ENCODE peak calls at places on chromosomes 3 and 15, in seven cellular contexts. One of them, this sample, is unnamed.

GRCh38 chr3:142318331-142318730 is 92.9 kb upstream of the GK5 start:
- DNase-seq in stimulated activated CD4-positive, alpha-beta T cell treated with anti-CD3 and anti-CD28 coated beads, Interleukin-1b, Interleukin-23, amount 100 ng/mL, for 4 hours: no peak
- DNase-seq in activated T-cell treated with anti-CD3 and anti-CD28 coated beads for 4 hours: no peak
- DNase-seq in activated gamma-delta T cell treated with Interleukin-2 at 50 U/mL for 16 hours: no peak
- DNase-seq in HEK293T: no peak
- DNase-seq in sigmoid colon: no peak
- DNase-seq in NB4: no peak
- DNase-seq in this sample: no peak

GRCh38 chr15:42133892-42134502 is 22.4 kb downstream of the PLA2G4F start:
- DNase-seq in stimulated activated CD4-positive, alpha-beta T cell treated with anti-CD3 and anti-CD28 coated beads, Interleukin-1b, Interleukin-23, amount 100 ng/mL, for 4 hours: peak; percentile 23
- DNase-seq in activated T-cell treated with anti-CD3 and anti-CD28 coated beads for 4 hours: peak; percentile 30
- DNase-seq in activated gamma-delta T cell treated with Interleukin-2 at 50 U/mL for 16 hours: peak; percentile 41
- DNase-seq in HEK293T: peak; percentile 68
- DNase-seq in sigmoid colon: peak; percentile 14
- DNase-seq in NB4: peak; percentile 76
- DNase-seq in this sample: peak; percentile 30

GRCh38 chr3:87246662-87247061 is 19.6 kb downstream of the CHMP2B start:
- DNase-seq in stimulated activated CD4-positive, alpha-beta T cell treated with anti-CD3 and anti-CD28 coated beads, Interleukin-1b, Interleukin-23, amount 100 ng/mL, for 4 hours: no peak
- DNase-seq in activated T-cell treated with anti-CD3 and anti-CD28 coated beads for 4 hours: no peak
- DNase-seq in activated gamma-delta T cell treated with Interleukin-2 at 50 U/mL for 16 hours: no peak
- DNase-seq in HEK293T: no peak
- DNase-seq in sigmoid colon: no peak
- DNase-seq in NB4: no peak
- DNase-seq in this sample: no peak

GRCh38 chr3:20039765-20040475 is at the start of gene KAT2B:
- DNase-seq in stimulated activated CD4-positive, alpha-beta T cell treated with anti-CD3 and anti-CD28 coated beads, Interleukin-1b, Interleukin-23, amount 100 ng/mL, for 4 hours: peak; percentile 74
- DNase-seq in activated T-cell treated with anti-CD3 and anti-CD28 coated beads for 4 hours: peak; percentile 74
- DNase-seq in activated gamma-delta T cell treated with Interleukin-2 at 50 U/mL for 16 hours: peak; percentile 80
- DNase-seq in HEK293T: peak; percentile 77
- DNase-seq in sigmoid colon: peak; percentile 89
- DNase-seq in NB4: peak; percentile 87
- DNase-seq in this sample: peak; percentile 86

GRCh38 chr3:99862208-99862607 is 44.5 kb downstream of the CMSS1 start:
- DNase-seq in stimulated activated CD4-positive, alpha-beta T cell treated with anti-CD3 and anti-CD28 coated beads, Interleukin-1b, Interleukin-23, amount 100 ng/mL, for 4 hours: no peak
- DNase-seq in activated T-cell treated with anti-CD3 and anti-CD28 coated beads for 4 hours: no peak
- DNase-seq in activated gamma-delta T cell treated with Interleukin-2 at 50 U/mL for 16 hours: no peak
- DNase-seq in HEK293T: no peak
- DNase-seq in sigmoid colon: no peak
- DNase-seq in NB4: no peak
- DNase-seq in this sample: no peak

GRCh38 chr15:20340331-20340811 is 201.2 kb downstream of the GOLGA6L6 start:
- DNase-seq in stimulated activated CD4-positive, alpha-beta T cell treated with anti-CD3 and anti-CD28 coated beads, Interleukin-1b, Interleukin-23, amount 100 ng/mL, for 4 hours: no peak
- DNase-seq in activated T-cell treated with anti-CD3 and anti-CD28 coated beads for 4 hours: no peak
- DNase-seq in activated gamma-delta T cell treated with Interleukin-2 at 50 U/mL for 16 hours: peak; percentile 48
- DNase-seq in HEK293T: no peak
- DNase-seq in sigmoid colon: peak; percentile 86
- DNase-seq in NB4: no peak
- DNase-seq in this sample: no peak

GRCh38 chr3:174756200-174756829 is 102.8 kb upstream of the NAALADL2 start:
- DNase-seq in stimulated activated CD4-positive, alpha-beta T cell treated with anti-CD3 and anti-CD28 coated beads, Interleukin-1b, Interleukin-23, amount 100 ng/mL, for 4 hours: no peak
- DNase-seq in activated T-cell treated with anti-CD3 and anti-CD28 coated beads for 4 hours: no peak
- DNase-seq in activated gamma-delta T cell treated with Interleukin-2 at 50 U/mL for 16 hours: no peak
- DNase-seq in HEK293T: no peak
- DNase-seq in sigmoid colon: no peak
- DNase-seq in NB4: no peak
- DNase-seq in this sample: no peak

GRCh38 chr3:171056528-171056927 is 30.0 kb upstream of the SLC2A2 start:
- DNase-seq in stimulated activated CD4-positive, alpha-beta T cell treated with anti-CD3 and anti-CD28 coated beads, Interleukin-1b, Interleukin-23, amount 100 ng/mL, for 4 hours: no peak
- DNase-seq in activated T-cell treated with anti-CD3 and anti-CD28 coated beads for 4 hours: no peak
- DNase-seq in activated gamma-delta T cell treated with Interleukin-2 at 50 U/mL for 16 hours: no peak
- DNase-seq in HEK293T: no peak
- DNase-seq in sigmoid colon: no peak
- DNase-seq in NB4: no peak
- DNase-seq in this sample: no peak

GRCh38 chr3:194282436-194283122 is 68.5 kb downstream of the CPN2 start:
- DNase-seq in stimulated activated CD4-positive, alpha-beta T cell treated with anti-CD3 and anti-CD28 coated beads, Interleukin-1b, Interleukin-23, amount 100 ng/mL, for 4 hours: no peak
- DNase-seq in activated T-cell treated with anti-CD3 and anti-CD28 coated beads for 4 hours: no peak
- DNase-seq in activated gamma-delta T cell treated with Interleukin-2 at 50 U/mL for 16 hours: no peak
- DNase-seq in HEK293T: no peak
- DNase-seq in sigmoid colon: peak; percentile 55
- DNase-seq in NB4: no peak
- DNase-seq in this sample: no peak

GRCh38 chr3:129195731-129196256 is 12.1 kb upstream of the CNBP start:
- DNase-seq in stimulated activated CD4-positive, alpha-beta T cell treated with anti-CD3 and anti-CD28 coated beads, Interleukin-1b, Interleukin-23, amount 100 ng/mL, for 4 hours: no peak
- DNase-seq in activated T-cell treated with anti-CD3 and anti-CD28 coated beads for 4 hours: no peak
- DNase-seq in activated gamma-delta T cell treated with Interleukin-2 at 50 U/mL for 16 hours: no peak
- DNase-seq in HEK293T: no peak
- DNase-seq in sigmoid colon: peak; percentile 88
- DNase-seq in NB4: peak; percentile 20
- DNase-seq in this sample: no peak

GRCh38 chr3:106635271-106635670 is 742.0 kb upstream of the CCDC54 start:
- DNase-seq in stimulated activated CD4-positive, alpha-beta T cell treated with anti-CD3 and anti-CD28 coated beads, Interleukin-1b, Interleukin-23, amount 100 ng/mL, for 4 hours: no peak
- DNase-seq in activated T-cell treated with anti-CD3 and anti-CD28 coated beads for 4 hours: no peak
- DNase-seq in activated gamma-delta T cell treated with Interleukin-2 at 50 U/mL for 16 hours: no peak
- DNase-seq in HEK293T: no peak
- DNase-seq in sigmoid colon: no peak
- DNase-seq in NB4: peak; percentile 55
- DNase-seq in this sample: no peak

GRCh38 chr3:149198611-149199010 is 23.0 kb downstream of the CP start:
- DNase-seq in stimulated activated CD4-positive, alpha-beta T cell treated with anti-CD3 and anti-CD28 coated beads, Interleukin-1b, Interleukin-23, amount 100 ng/mL, for 4 hours: no peak
- DNase-seq in activated T-cell treated with anti-CD3 and anti-CD28 coated beads for 4 hours: no peak
- DNase-seq in activated gamma-delta T cell treated with Interleukin-2 at 50 U/mL for 16 hours: no peak
- DNase-seq in HEK293T: no peak
- DNase-seq in sigmoid colon: no peak
- DNase-seq in NB4: no peak
- DNase-seq in this sample: no peak

GRCh38 chr15:26848498-26848897 is 18.4 kb upstream of the GABRA5 start:
- DNase-seq in stimulated activated CD4-positive, alpha-beta T cell treated with anti-CD3 and anti-CD28 coated beads, Interleukin-1b, Interleukin-23, amount 100 ng/mL, for 4 hours: no peak
- DNase-seq in activated T-cell treated with anti-CD3 and anti-CD28 coated beads for 4 hours: no peak
- DNase-seq in activated gamma-delta T cell treated with Interleukin-2 at 50 U/mL for 16 hours: no peak
- DNase-seq in HEK293T: no peak
- DNase-seq in sigmoid colon: no peak
- DNase-seq in NB4: peak; percentile 34
- DNase-seq in this sample: no peak

GRCh38 chr3:19688767-19689166 is 245.2 kb downstream of the EFHB start:
- DNase-seq in stimulated activated CD4-positive, alpha-beta T cell treated with anti-CD3 and anti-CD28 coated beads, Interleukin-1b, Interleukin-23, amount 100 ng/mL, for 4 hours: no peak
- DNase-seq in activated T-cell treated with anti-CD3 and anti-CD28 coated beads for 4 hours: no peak
- DNase-seq in activated gamma-delta T cell treated with Interleukin-2 at 50 U/mL for 16 hours: no peak
- DNase-seq in HEK293T: peak; percentile 7
- DNase-seq in sigmoid colon: no peak
- DNase-seq in NB4: peak; percentile 17
- DNase-seq in this sample: no peak

GRCh38 chr3:150022406-150023238 is 51.9 kb upstream of the PFN2 start:
- DNase-seq in stimulated activated CD4-positive, alpha-beta T cell treated with anti-CD3 and anti-CD28 coated beads, Interleukin-1b, Interleukin-23, amount 100 ng/mL, for 4 hours: no peak
- DNase-seq in activated T-cell treated with anti-CD3 and anti-CD28 coated beads for 4 hours: no peak
- DNase-seq in activated gamma-delta T cell treated with Interleukin-2 at 50 U/mL for 16 hours: no peak
- DNase-seq in HEK293T: no peak
- DNase-seq in sigmoid colon: no peak
- DNase-seq in NB4: peak; percentile 51
- DNase-seq in this sample: no peak

GRCh38 chr3:109432833-109433232 is 95.5 kb upstream of the DPPA4 start:
- DNase-seq in stimulated activated CD4-positive, alpha-beta T cell treated with anti-CD3 and anti-CD28 coated beads, Interleukin-1b, Interleukin-23, amount 100 ng/mL, for 4 hours: no peak
- DNase-seq in activated T-cell treated with anti-CD3 and anti-CD28 coated beads for 4 hours: no peak
- DNase-seq in activated gamma-delta T cell treated with Interleukin-2 at 50 U/mL for 16 hours: no peak
- DNase-seq in HEK293T: no peak
- DNase-seq in sigmoid colon: no peak
- DNase-seq in NB4: no peak
- DNase-seq in this sample: no peak

GRCh38 chr15:28873585-28874139 is 12.1 kb upstream of the APBA2 start:
- DNase-seq in stimulated activated CD4-positive, alpha-beta T cell treated with anti-CD3 and anti-CD28 coated beads, Interleukin-1b, Interleukin-23, amount 100 ng/mL, for 4 hours: no peak
- DNase-seq in activated T-cell treated with anti-CD3 and anti-CD28 coated beads for 4 hours: no peak
- DNase-seq in activated gamma-delta T cell treated with Interleukin-2 at 50 U/mL for 16 hours: peak; percentile 29
- DNase-seq in HEK293T: no peak
- DNase-seq in sigmoid colon: no peak
- DNase-seq in NB4: no peak
- DNase-seq in this sample: no peak

GRCh38 chr3:177820683-177821316 is 623.5 kb upstream of the TBL1XR1 start:
- DNase-seq in stimulated activated CD4-positive, alpha-beta T cell treated with anti-CD3 and anti-CD28 coated beads, Interleukin-1b, Interleukin-23, amount 100 ng/mL, for 4 hours: no peak
- DNase-seq in activated T-cell treated with anti-CD3 and anti-CD28 coated beads for 4 hours: no peak
- DNase-seq in activated gamma-delta T cell treated with Interleukin-2 at 50 U/mL for 16 hours: no peak
- DNase-seq in HEK293T: no peak
- DNase-seq in sigmoid colon: no peak
- DNase-seq in NB4: peak; percentile 33
- DNase-seq in this sample: no peak

GRCh38 chr15:35107122-35107521 is 22.0 kb upstream of the NANOGP8 start:
- DNase-seq in stimulated activated CD4-positive, alpha-beta T cell treated with anti-CD3 and anti-CD28 coated beads, Interleukin-1b, Interleukin-23, amount 100 ng/mL, for 4 hours: no peak
- DNase-seq in activated T-cell treated with anti-CD3 and anti-CD28 coated beads for 4 hours: no peak
- DNase-seq in activated gamma-delta T cell treated with Interleukin-2 at 50 U/mL for 16 hours: no peak
- DNase-seq in HEK293T: no peak
- DNase-seq in sigmoid colon: no peak
- DNase-seq in NB4: no peak
- DNase-seq in this sample: no peak

GRCh38 chr15:53559364-53560253 is 199.9 kb downstream of the WDR72 start:
- DNase-seq in stimulated activated CD4-positive, alpha-beta T cell treated with anti-CD3 and anti-CD28 coated beads, Interleukin-1b, Interleukin-23, amount 100 ng/mL, for 4 hours: no peak
- DNase-seq in activated T-cell treated with anti-CD3 and anti-CD28 coated beads for 4 hours: no peak
- DNase-seq in activated gamma-delta T cell treated with Interleukin-2 at 50 U/mL for 16 hours: no peak
- DNase-seq in HEK293T: no peak
- DNase-seq in sigmoid colon: no peak
- DNase-seq in NB4: no peak
- DNase-seq in this sample: no peak

GRCh38 chr3:71063768-71064287 is 519.7 kb downstream of the FOXP1 start:
- DNase-seq in stimulated activated CD4-positive, alpha-beta T cell treated with anti-CD3 and anti-CD28 coated beads, Interleukin-1b, Interleukin-23, amount 100 ng/mL, for 4 hours: peak; percentile 45
- DNase-seq in activated T-cell treated with anti-CD3 and anti-CD28 coated beads for 4 hours: peak; percentile 38
- DNase-seq in activated gamma-delta T cell treated with Interleukin-2 at 50 U/mL for 16 hours: peak; percentile 20
- DNase-seq in HEK293T: no peak
- DNase-seq in sigmoid colon: no peak
- DNase-seq in NB4: peak; percentile 38
- DNase-seq in this sample: peak; percentile 72

GRCh38 chr15:94845391-94845718 is 614.0 kb downstream of the MCTP2 start:
- DNase-seq in stimulated activated CD4-positive, alpha-beta T cell treated with anti-CD3 and anti-CD28 coated beads, Interleukin-1b, Interleukin-23, amount 100 ng/mL, for 4 hours: no peak
- DNase-seq in activated T-cell treated with anti-CD3 and anti-CD28 coated beads for 4 hours: no peak
- DNase-seq in activated gamma-delta T cell treated with Interleukin-2 at 50 U/mL for 16 hours: no peak
- DNase-seq in HEK293T: no peak
- DNase-seq in sigmoid colon: no peak
- DNase-seq in NB4: no peak
- DNase-seq in this sample: no peak

GRCh38 chr3:177626014-177626413 is 428.7 kb upstream of the TBL1XR1 start:
- DNase-seq in stimulated activated CD4-positive, alpha-beta T cell treated with anti-CD3 and anti-CD28 coated beads, Interleukin-1b, Interleukin-23, amount 100 ng/mL, for 4 hours: no peak
- DNase-seq in activated T-cell treated with anti-CD3 and anti-CD28 coated beads for 4 hours: no peak
- DNase-seq in activated gamma-delta T cell treated with Interleukin-2 at 50 U/mL for 16 hours: no peak
- DNase-seq in HEK293T: no peak
- DNase-seq in sigmoid colon: no peak
- DNase-seq in NB4: no peak
- DNase-seq in this sample: no peak

GRCh38 chr3:101695779-101696372 is 9.4 kb upstream of the RPL24 start:
- DNase-seq in stimulated activated CD4-positive, alpha-beta T cell treated with anti-CD3 and anti-CD28 coated beads, Interleukin-1b, Interleukin-23, amount 100 ng/mL, for 4 hours: no peak
- DNase-seq in activated T-cell treated with anti-CD3 and anti-CD28 coated beads for 4 hours: no peak
- DNase-seq in activated gamma-delta T cell treated with Interleukin-2 at 50 U/mL for 16 hours: peak; percentile 36
- DNase-seq in HEK293T: peak; percentile 15
- DNase-seq in sigmoid colon: no peak
- DNase-seq in NB4: peak; percentile 64
- DNase-seq in this sample: no peak

GRCh38 chr15:74794248-74794969 is 12.5 kb downstream of the CSK start:
- DNase-seq in stimulated activated CD4-positive, alpha-beta T cell treated with anti-CD3 and anti-CD28 coated beads, Interleukin-1b, Interleukin-23, amount 100 ng/mL, for 4 hours: no peak
- DNase-seq in activated T-cell treated with anti-CD3 and anti-CD28 coated beads for 4 hours: no peak
- DNase-seq in activated gamma-delta T cell treated with Interleukin-2 at 50 U/mL for 16 hours: no peak
- DNase-seq in HEK293T: no peak
- DNase-seq in sigmoid colon: peak; percentile 53
- DNase-seq in NB4: no peak
- DNase-seq in this sample: no peak

GRCh38 chr3:134075568-134075825 is 45.8 kb upstream of the SLCO2A1 start:
- DNase-seq in stimulated activated CD4-positive, alpha-beta T cell treated with anti-CD3 and anti-CD28 coated beads, Interleukin-1b, Interleukin-23, amount 100 ng/mL, for 4 hours: no peak
- DNase-seq in activated T-cell treated with anti-CD3 and anti-CD28 coated beads for 4 hours: no peak
- DNase-seq in activated gamma-delta T cell treated with Interleukin-2 at 50 U/mL for 16 hours: no peak
- DNase-seq in HEK293T: no peak
- DNase-seq in sigmoid colon: no peak
- DNase-seq in NB4: no peak
- DNase-seq in this sample: no peak

GRCh38 chr3:125125822-125126245 is 70.0 kb upstream of the HEG1 start:
- DNase-seq in stimulated activated CD4-positive, alpha-beta T cell treated with anti-CD3 and anti-CD28 coated beads, Interleukin-1b, Interleukin-23, amount 100 ng/mL, for 4 hours: no peak
- DNase-seq in activated T-cell treated with anti-CD3 and anti-CD28 coated beads for 4 hours: no peak
- DNase-seq in activated gamma-delta T cell treated with Interleukin-2 at 50 U/mL for 16 hours: no peak
- DNase-seq in HEK293T: no peak
- DNase-seq in sigmoid colon: no peak
- DNase-seq in NB4: peak; percentile 75
- DNase-seq in this sample: no peak

This sample was measured in thyroid gland.